ENCODE peak calls at places on chromosomes 1 and 21, in four cellular contexts. R is foreskin fibroblast, W is BJ, C is tibial artery. I is an unnamed sample.

GRCh38 chr1:48878191-48878940 is 101.7 kb upstream of the BEND5 start:
- DNase-seq in R (peak; percentile 81), W (peak; percentile 54), C (no peak), I (no peak)

GRCh38 chr1:222886194-222887126 is 71.6 kb downstream of the DISP1 start:
- DNase-seq in R (no peak), W (no peak), C (no peak), I (no peak)

GRCh38 chr1:31646259-31646960 is 1.7 kb upstream of the PEF1 start:
- DNase-seq in R (no peak), W (no peak), C (no peak), I (no peak)

GRCh38 chr1:110337704-110338199 is 1.4 kb upstream of the RBM15 start:
- DNase-seq in R (no peak), W (no peak), C (peak; percentile 36), I (peak; percentile 74)

GRCh38 chr1:103942029-103942428 is 192.3 kb downstream of the AMY1C start:
- DNase-seq in R (no peak), W (no peak), C (no peak), I (no peak)

GRCh38 chr21:19922122-19922521 is 1076.1 kb upstream of the NCAM2 start:
- DNase-seq in R (no peak), W (no peak), C (no peak), I (no peak)

GRCh38 chr1:23422313-23422877 is 2.2 kb downstream of the TCEA3 start:
- DNase-seq in R (peak; percentile 73), W (no peak), C (peak; percentile 77), I (peak; percentile 56)

GRCh38 chr1:183239793-183240625 is 53.9 kb downstream of the LAMC2 start:
- DNase-seq in R (no peak), W (no peak), C (no peak), I (no peak)

GRCh38 chr1:23475134-23475628 is 8.8 kb downstream of the ASAP3 start:
- DNase-seq in R (peak; percentile 84), W (peak; percentile 82), C (no peak), I (no peak)

DNA sequence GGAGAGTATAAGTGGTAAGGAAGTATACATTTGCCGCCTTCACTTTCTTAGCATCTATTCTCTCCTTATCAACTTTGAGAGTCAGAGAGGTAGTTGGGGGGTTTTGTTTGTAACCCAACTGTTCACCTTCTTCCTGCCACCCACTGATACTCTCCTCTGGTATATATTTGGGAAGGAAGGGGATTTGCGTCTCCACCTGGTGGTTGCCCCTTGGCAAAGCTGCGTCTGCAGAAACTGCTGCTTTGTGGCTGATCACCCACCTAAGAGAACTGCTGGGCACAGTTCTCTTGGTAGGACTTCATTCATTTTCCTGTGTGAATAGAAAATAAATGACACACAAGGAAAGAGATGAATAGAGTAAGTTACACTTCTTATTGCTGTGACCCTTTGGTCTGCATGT is 87.0 kb downstream of the SYT14 start:
- DNase-seq in R (no peak), W (no peak), C (no peak), I (no peak)
- TF ChIP-seq CTCF in R (no peak), W (no peak), C (no peak), I (no peak)

DNA sequence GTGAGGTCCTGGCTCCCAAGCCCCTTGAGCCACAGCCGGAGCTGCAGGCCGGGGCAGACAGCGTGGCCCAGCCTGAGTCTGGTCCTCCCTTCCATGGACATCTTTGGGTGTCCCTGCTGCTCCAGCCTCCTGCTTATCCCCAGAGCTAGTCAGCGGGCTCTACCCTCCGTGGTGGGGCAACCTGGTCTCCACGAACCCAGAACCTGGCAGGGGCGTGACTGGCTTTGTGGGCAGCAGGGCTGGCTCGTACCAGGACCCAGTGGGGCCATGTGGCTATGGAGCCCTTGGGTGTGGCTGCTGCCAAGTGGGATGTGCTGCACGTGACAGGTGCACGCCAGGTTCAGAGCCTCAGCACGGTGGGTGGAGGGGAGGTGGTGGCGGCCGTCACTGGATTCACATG is 18.3 kb downstream of the CFAP410 start:
- DNase-seq in R (no peak), W (no peak), C (no peak), I (no peak)
- H3K4me3 ChIP-seq in R (no peak overlapping the region), W (no peak overlapping the region), C (no peak overlapping the region), I (no peak overlapping the region)

GRCh38 chr1:113978863-113979702 is at the start of gene OLFML3:
- DNase-seq in R (peak; percentile 95), W (peak; percentile 89), C (peak; percentile 94), I (peak; percentile 77)
- TF ChIP-seq CTCF in R (peak; percentile 71), W (peak; percentile 69), C (peak; percentile 77), I (peak; percentile 73)

GRCh38 chr1:66537718-66538117 is 3.8 kb downstream of the SGIP1 start:
- DNase-seq in R (no peak), W (no peak), C (no peak), I (no peak)

GRCh38 chr1:66535149-66535548 is 1.2 kb downstream of the SGIP1 start:
- DNase-seq in R (no peak), W (no peak), C (no peak), I (no peak)

GRCh38 chr1:66533804-66534745 is at the start of gene SGIP1:
- DNase-seq in R (peak; percentile 79), W (peak; percentile 38), C (peak; percentile 79), I (peak; percentile 21)

GRCh38 chr1:66532798-66533783 is 862 bp upstream of the SGIP1 start:
- DNase-seq in R (peak; percentile 78), W (peak; percentile 54), C (peak; percentile 25), I (no peak)

DNA sequence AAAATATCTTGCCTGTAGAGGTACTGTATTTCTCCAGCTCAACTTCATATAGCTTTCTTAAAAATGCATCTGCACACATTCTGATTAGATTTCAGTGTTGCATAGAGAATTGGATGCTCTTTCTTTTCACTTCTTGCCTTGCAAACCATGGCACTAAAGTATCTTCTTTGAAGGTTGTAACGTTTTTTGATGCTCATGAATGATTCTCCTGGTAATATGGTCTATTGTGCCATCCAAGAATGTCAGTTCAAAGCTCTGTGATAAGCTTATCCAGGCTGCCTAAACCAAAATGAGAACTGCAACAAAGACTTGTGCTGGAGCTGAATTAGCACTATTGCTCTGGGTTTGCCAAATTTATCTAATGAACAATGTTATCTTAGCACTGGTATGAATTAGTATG is 1.9 kb downstream of the SGIP1 start:
- DNase-seq in R (no peak), W (no peak), C (no peak), I (no peak)
- H3K4me3 ChIP-seq in R (peak overlapping the region; percentile 54), W (peak overlapping the region; percentile 55), C (peak overlapping the region; percentile 61), I (no peak overlapping the region)

DNA sequence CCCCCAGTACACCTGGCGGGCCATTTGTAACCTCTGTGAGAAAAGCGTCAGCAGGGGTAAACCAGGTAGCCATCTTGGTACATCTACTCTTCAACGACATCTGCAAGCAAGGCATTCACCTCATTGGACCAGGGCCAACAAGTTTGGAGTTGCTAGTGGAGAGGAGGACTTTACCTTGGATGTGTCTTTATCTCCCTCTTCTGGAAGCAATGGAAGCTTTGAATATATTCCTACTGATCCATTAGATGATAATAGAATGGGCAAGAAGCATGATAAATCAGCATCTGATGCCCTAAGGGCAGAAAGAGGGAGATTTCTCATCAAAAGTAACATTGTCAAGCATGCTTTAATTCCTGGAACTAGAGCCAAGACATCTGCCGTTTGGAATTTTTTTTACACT is 2.5 kb downstream of the ZBED6 start:
- DNase-seq in R (no peak), W (no peak), C (no peak), I (no peak)
- TF ChIP-seq CTCF in R (no peak), W (peak; percentile 26), C (no peak), I (no peak)

I was measured in GM12865.